ENCODE peak calls at places on chromosomes 12 and 14, in six cellular contexts. X is GM23338, G is RWPE1, M is tibial artery, B is GM13977, W is GM06990. Q is an unnamed sample.

GRCh38 chr12:108017658-108018057 is 111.4 kb upstream of the WSCD2 start:
- DNase-seq in B (no peak), W (no peak), M (no peak), X (no peak), G (no peak), Q (no peak)

GRCh38 chr12:97203408-97203807 is 259.2 kb upstream of the RMST start:
- DNase-seq in B (no peak), W (no peak), X (no peak), M (no peak), G (no peak), Q (no peak)

GRCh38 chr12:64269161-64269560 is 47.1 kb upstream of the KICS2 start:
- DNase-seq in W (no peak), B (no peak), G (no peak), M (no peak), X (no peak), Q (no peak)

GRCh38 chr12:12488823-12489528 is 73.7 kb downstream of the DUSP16 start:
- DNase-seq in B (no peak), M (no peak), X (no peak), G (no peak), W (no peak), Q (no peak)

GRCh38 chr14:104342435-104343293 is 204.3 kb downstream of the KIF26A start:
- DNase-seq in X (peak; percentile 57), M (no peak), W (no peak), G (no peak), B (no peak), Q (no peak)

GRCh38 chr14:45145214-45145613 is 9.5 kb downstream of the FANCM start:
- DNase-seq in M (no peak), W (no peak), X (no peak), B (no peak), G (no peak), Q (peak; percentile 49)

GRCh38 chr14:75435473-75435872 is 7.7 kb downstream of the JDP2 start:
- DNase-seq in X (no peak), G (no peak), W (no peak), B (no peak), M (no peak), Q (peak; percentile 25)

GRCh38 chr14:50403433-50403832 is 6.8 kb upstream of the CDKL1 start:
- DNase-seq in B (no peak), G (no peak), W (no peak), X (no peak), M (no peak), Q (peak; percentile 35)

GRCh38 chr14:54549862-54550261 is 17.1 kb upstream of the SAMD4A start:
- DNase-seq in B (no peak), W (no peak), G (no peak), M (no peak), X (peak; percentile 39), Q (no peak)

GRCh38 chr14:91284146-91284790 is 39.8 kb upstream of the GPR68 start:
- DNase-seq in M (no peak), X (no peak), G (peak; percentile 75), B (no peak), W (no peak), Q (no peak)

GRCh38 chr14:50667491-50668007 is 557 bp downstream of the SAV1 start:
- DNase-seq in B (no peak), G (no peak), M (no peak), W (peak; percentile 64), X (peak; percentile 74), Q (peak; percentile 61)

GRCh38 chr12:51210690-51211395 is 7.0 kb downstream of the POU6F1 start:
- DNase-seq in X (no peak), W (no peak), G (no peak), B (no peak), M (no peak), Q (no peak)

GRCh38 chr12:45191239-45191638 is 24.7 kb upstream of the ANO6 start:
- DNase-seq in M (no peak), G (peak; percentile 10), X (no peak), W (no peak), B (no peak), Q (no peak)

GRCh38 chr12:47082283-47082962 is 2.7 kb upstream of the AMIGO2 start:
- DNase-seq in X (no peak), W (no peak), B (no peak), M (no peak), G (peak; percentile 70), Q (no peak)

GRCh38 chr12:132638541-132639408 is 20.2 kb downstream of the P2RX2 start:
- DNase-seq in G (peak; percentile 49), X (peak; percentile 67), M (peak; percentile 41), B (peak; percentile 63), W (no peak), Q (no peak)

GRCh38 chr12:25135531-25136154 is 59.3 kb downstream of the DNAI7 start:
- DNase-seq in G (peak; percentile 43), W (no peak), M (no peak), B (no peak), X (peak; percentile 85), Q (peak; percentile 58)
- TF ChIP-seq CTCF in G (no peak), W (peak; percentile 57), M (no peak), B (peak; percentile 21), X (peak; percentile 87), Q (peak; percentile 41)

GRCh38 chr12:52217223-52217622 is 15.8 kb upstream of the KRT7 start:
- DNase-seq in X (peak; percentile 22), B (no peak), W (no peak), G (peak; percentile 72), M (no peak), Q (no peak)

GRCh38 chr12:52216107-52216506 is 16.9 kb upstream of the KRT7 start:
- DNase-seq in B (no peak), G (no peak), M (peak; percentile 19), W (no peak), X (no peak), Q (no peak)

GRCh38 chr12:52215587-52216031 is 17.4 kb upstream of the KRT7 start:
- DNase-seq in B (no peak), G (peak; percentile 97), M (peak; percentile 15), X (no peak), W (no peak), Q (no peak)

GRCh38 chr12:52214421-52214802 is 18.6 kb upstream of the KRT7 start:
- DNase-seq in B (no peak), X (no peak), M (no peak), W (no peak), G (no peak), Q (no peak)

DNA sequence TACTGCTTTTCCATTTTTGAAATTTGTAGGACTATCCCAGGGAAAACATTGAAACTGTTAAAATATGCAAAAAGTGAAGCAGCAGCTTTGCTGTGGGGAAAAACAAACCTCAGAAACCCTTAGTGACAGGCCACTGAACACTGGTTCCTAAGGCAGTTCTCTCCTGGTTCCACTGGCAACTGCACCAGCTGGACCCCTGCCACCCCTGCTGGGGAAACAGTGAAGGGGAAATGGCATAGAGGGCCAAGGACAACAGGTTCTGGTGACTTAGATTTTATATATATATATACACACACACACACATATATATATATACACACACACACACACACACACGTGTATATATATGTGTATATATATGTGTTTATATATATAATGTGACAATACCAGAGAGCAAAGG is 16.2 kb upstream of the KRT7 start:
- DNase-seq in X (no peak), B (no peak), M (peak; percentile 26), G (no peak), W (no peak), Q (no peak)
- TF ChIP-seq CTCF in X (no peak), B (no peak), M (no peak), G (no peak), W (no peak), Q (no peak)

GRCh38 chr14:41785696-41786095 is 179.0 kb downstream of the LRFN5 start:
- DNase-seq in W (no peak), G (no peak), B (no peak), M (no peak), X (peak; percentile 24), Q (no peak)
- TF ChIP-seq CTCF in W (no peak), G (no peak), B (peak; percentile 3), M (no peak), X (no peak), Q (no peak)

DNA sequence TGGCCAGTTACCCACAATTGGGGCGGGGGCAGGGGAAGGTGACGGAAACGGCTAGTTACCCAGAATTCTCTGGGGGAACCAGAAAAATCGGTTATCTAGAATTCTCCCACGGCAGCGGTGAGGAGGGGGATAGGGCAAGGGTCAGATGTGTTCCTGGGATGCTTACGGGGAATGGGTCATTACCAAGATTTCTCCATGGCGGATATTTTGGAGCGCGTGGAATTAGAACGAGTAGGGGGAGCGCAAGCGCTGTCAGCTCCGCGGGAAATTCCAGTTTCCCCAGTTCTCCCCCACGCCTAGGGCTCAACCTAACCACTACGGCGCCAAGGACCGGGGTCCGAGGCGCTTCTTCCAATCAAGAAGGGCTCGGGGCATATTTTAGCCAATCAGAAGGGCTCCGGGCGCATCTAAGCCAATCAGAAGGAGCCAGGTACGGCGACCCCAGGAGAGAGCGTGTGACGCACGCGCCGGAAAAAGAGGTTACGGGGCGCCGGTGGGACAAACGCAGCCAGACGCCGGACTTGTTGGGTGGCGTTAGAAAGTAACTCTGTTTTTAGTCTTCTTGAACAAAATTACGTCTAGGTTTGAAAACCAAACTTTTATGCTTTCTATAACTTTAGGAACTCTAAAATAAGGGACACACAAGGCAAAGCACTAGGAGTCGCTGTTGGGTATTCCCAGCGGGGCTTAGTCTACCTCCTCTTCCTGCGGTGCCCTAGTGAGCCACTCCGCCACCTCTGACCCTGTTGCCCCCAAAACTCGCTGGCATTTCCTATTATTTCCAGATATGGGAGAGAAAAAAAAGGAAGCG is at the start of gene PAN2:
- DNase-seq in B (peak; percentile 96), G (peak; percentile 100), M (peak; percentile 96), W (peak; percentile 93), X (peak; percentile 98), Q (peak; percentile 99)
- TF ChIP-seq CTCF in B (peak; percentile 50), G (peak; percentile 48), M (peak; percentile 53), W (peak; percentile 40), X (peak; percentile 69), Q (peak; percentile 52)

DNA sequence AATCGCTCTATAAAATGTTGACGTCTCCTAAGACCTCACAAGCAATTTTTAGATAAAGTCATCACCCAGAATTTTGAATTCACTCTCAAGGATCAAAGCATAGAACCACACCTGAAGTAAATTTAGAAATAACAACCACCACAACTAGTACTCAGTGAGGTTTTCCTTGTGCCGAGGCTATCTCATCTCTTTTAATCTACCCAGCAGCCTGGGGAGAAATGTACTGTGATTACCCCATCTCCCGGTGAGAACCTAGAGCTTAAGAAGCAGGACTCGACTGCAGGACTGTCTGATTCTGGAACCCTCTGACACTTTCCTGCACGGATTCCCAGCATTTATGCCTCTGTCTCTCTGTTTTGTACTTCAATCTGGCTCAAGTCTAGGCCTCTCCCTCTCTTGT is 180.9 kb upstream of the PLXNC1 start:
- DNase-seq in M (no peak), W (no peak), X (no peak), B (no peak), G (no peak), Q (no peak)
- TF ChIP-seq CTCF in M (no peak), W (no peak), X (no peak), B (no peak), G (no peak), Q (no peak)